ENCODE peak calls at places on chromosomes 4 and X, in five cellular contexts. N is IMR-90, P is mesendoderm, Z is neuronal stem cell, K is H9. S is an unnamed sample.

GRCh38 chr4:186499467-186499866 is 55.9 kb downstream of the MTNR1A start:
- DNase-seq in K (no peak), P (no peak), N (no peak), Z (no peak), S (no peak)

GRCh38 chr4:13403326-13403725 is 80.8 kb downstream of the RAB28 start:
- DNase-seq in Z (no peak), K (no peak), P (no peak), N (no peak), S (peak)

GRCh38 chr4:159504634-159505033 is 401.8 kb downstream of the RAPGEF2 start:
- DNase-seq in N (no peak), K (no peak), P (no peak), Z (no peak), S (no peak)

GRCh38 chr4:153467897-153468262 is 1.7 kb downstream of the TMEM131L start:
- DNase-seq in N (no peak), Z (no peak), K (no peak), P (no peak), S (no peak)

GRCh38 chrX:13876652-13877051 is 59.8 kb upstream of the GPM6B start:
- DNase-seq in K (no peak), N (peak), Z (no peak), P (no peak), S (no peak)

GRCh38 chr4:3484057-3484973 is 21.2 kb downstream of the DOK7 start:
- DNase-seq in N (no peak), P (no peak), Z (no peak), K (no peak), S (peak)

GRCh38 chr4:121863787-121864186 is 6.5 kb downstream of the BBS7 start:
- DNase-seq in P (peak), N (no peak), K (no peak), Z (no peak), S (no peak)

GRCh38 chrX:57929373-57929772 is 19.1 kb upstream of the ZXDA start:
- DNase-seq in Z (no peak), K (no peak), P (peak), N (peak), S (peak)

GRCh38 chr4:75327804-75328512 is 186.2 kb downstream of the RCHY1 start:
- DNase-seq in Z (no peak), P (no peak), N (no peak), K (no peak), S (no peak)

GRCh38 chrX:10377427-10377826 is 220.7 kb downstream of the CLCN4 start:
- DNase-seq in P (no peak), N (no peak), Z (no peak), K (no peak), S (no peak)

GRCh38 chrX:138775501-138775900 is 64.0 kb upstream of the FGF13 start:
- DNase-seq in N (peak), K (no peak), P (peak), Z (no peak), S (no peak)

DNA sequence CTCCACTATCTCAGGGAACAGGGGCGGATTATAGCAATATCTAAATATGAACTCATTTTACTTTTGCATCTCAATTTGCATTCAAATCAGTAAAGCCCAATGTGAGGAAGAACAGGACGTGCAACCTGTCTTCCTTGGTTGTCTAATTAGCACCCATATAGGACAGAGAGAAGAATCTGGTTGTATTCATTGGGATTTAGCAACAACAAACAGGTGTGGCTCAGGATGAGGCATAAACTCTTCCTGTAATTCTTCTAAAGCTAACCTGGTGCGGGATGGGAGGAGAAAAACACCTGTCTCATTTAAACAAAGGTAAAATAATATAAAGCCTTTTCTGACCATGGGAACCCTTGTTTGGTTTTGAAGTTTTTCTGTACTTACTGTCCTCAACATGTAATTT is 22.2 kb downstream of the TMPRSS11A start:
- DNase-seq in N (no peak), Z (no peak), K (no peak), P (no peak), S (no peak)
- H3K23ac ChIP-seq in N (no peak), Z (no peak), K (no peak), P (no peak), S (no peak)

DNA sequence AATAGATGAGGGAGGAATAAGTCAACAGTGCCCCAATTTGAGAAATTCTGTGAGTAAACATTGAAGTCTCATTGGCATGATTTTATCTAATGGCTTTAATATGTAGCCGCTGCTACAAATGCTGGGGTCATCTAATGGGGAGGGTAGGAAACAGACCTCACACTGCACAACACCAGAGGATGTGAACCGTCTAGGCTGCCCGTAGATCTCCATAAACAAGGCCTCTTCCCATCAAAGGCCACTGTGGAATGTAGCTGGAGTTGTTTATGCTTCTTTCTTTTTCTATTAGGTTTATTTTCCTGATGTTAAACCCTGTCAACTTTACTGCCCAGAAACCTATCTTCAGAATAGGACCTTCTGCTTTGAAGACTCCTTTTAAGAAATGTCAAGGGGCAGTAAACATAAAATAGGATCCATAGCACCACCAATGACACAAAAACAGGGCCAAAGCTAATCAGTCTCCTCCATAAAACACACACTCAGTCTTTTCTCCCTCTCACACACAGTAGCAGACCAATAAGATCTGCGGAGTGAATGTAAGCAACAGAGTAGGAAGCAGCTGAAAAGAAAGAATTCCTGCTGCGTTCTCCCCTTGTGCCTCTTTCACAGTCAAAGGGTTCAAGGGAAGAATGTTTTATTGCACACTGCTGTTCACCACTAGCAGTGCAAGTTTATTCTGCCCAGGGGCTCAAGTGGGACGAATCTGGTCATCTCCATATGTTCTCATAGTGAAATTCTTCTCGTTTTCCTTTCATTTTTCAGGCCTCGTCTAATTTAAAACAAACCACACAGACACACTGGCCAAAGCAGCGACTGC is 72.2 kb downstream of the MAML3 start:
- DNase-seq in Z (no peak), N (no peak), P (no peak), K (no peak), S (no peak)
- H2BK120ac ChIP-seq in Z (no peak), N (peak), P (no peak), K (no peak), S (peak)

GRCh38 chr4:104490770-104491395 is 3.8 kb downstream of the CXXC4 start:
- DNase-seq in P (peak), N (peak), K (peak), Z (peak), S (peak)
- H3K23ac ChIP-seq in P (peak), N (no peak), K (no peak), Z (no peak), S (no peak)

DNA sequence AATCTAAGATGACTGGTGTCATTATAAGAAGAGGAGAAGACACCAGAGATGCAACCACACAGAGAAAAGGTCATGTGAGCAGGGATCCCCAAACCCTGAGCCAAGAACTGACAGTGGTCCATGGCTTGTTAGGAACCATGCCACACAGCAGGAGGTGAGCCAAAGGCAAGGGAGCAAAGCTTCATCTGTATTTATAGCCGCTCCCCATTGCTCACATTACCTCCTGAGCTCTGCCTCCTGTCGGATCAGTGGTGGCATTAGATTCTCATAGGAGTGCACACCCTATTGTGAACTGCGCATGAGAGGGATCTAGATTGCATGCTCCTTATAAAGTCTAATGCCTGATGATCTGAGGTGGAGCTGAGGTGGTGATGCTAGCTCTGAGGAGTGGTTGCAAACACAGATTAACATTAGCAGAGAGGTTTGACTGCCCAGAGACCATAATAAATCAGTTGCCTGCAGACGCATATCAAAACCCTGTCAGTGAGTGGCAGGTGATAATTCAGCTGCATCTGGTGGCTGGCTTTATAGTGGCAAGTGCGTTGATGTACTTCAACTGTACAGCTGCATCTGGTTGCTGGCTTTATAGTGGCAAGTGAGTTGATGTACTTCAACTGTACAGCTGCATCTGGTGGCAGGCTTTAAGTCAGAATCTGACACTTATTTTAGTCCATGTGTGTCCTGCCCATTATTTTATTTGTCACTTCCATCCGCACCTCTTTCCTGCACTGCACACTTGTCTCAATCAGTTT is 19.8 kb upstream of the CXCL2 start:
- DNase-seq in K (no peak), Z (no peak), P (no peak), N (no peak), S (no peak)
- H2BK120ac ChIP-seq in K (no peak), Z (no peak), P (no peak), N (no peak), S (no peak)

GRCh38 chr4:16225681-16225995 is 633 bp downstream of the TAPT1 start:
- DNase-seq in Z (no peak), N (no peak), K (no peak), P (no peak), S (no peak)

GRCh38 chr4:16226816-16227461 is 668 bp upstream of the TAPT1 start:
- DNase-seq in Z (peak), P (peak), N (no peak), K (peak), S (peak)

GRCh38 chr4:16225139-16225538 is 1.1 kb downstream of the TAPT1 start:
- DNase-seq in K (no peak), N (peak), Z (no peak), P (no peak), S (peak)

GRCh38 chr4:16227462-16227868 is 1.2 kb upstream of the TAPT1 start:
- DNase-seq in Z (peak), P (peak), N (peak), K (no peak), S (peak)

DNA sequence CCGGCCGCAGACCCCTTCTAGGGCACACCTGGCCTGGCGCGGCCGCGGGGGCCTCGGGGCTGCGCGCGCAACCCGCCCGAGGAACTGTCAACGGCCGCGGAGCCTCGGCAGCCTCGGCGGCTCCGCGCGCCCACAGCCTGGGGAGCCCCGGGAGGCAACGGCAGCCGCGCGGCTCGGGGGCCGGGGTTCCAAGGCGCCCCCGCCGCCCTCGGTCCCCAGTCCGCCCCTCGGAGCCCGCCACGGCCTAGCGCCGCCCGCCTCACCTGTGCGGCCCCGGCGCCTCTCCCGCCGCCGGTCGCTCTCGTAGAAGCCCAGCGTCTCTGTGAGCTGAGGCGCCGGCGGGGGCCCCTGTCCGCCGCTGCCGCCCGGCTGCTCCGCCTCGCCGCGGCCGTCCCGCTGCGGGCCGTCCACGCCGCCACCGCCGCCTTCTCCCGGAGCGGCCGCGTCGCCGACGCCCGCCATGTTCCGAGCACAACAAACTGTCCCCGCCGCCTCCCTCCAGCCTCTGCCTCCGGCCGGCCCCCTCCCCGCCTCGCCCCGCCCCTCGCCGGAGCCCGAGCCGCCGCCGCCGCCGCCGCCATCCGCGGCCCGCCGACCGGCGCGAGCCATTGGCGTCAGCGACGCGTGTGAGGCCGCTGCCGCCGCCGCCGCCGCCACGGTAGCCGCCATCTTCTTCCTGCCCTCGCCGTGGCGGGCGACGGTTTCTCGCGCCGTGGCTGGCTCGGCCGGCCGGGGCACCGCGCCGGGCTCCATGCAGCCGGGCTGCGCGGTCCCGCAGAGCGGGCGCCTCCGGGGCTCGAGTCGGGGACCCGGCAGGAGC is at the start of gene TAPT1:
- DNase-seq in P (peak), K (peak), Z (peak), N (peak), S (peak)
- H3K23ac ChIP-seq in P (no peak), K (no peak), Z (peak), N (peak), S (no peak)

DNA sequence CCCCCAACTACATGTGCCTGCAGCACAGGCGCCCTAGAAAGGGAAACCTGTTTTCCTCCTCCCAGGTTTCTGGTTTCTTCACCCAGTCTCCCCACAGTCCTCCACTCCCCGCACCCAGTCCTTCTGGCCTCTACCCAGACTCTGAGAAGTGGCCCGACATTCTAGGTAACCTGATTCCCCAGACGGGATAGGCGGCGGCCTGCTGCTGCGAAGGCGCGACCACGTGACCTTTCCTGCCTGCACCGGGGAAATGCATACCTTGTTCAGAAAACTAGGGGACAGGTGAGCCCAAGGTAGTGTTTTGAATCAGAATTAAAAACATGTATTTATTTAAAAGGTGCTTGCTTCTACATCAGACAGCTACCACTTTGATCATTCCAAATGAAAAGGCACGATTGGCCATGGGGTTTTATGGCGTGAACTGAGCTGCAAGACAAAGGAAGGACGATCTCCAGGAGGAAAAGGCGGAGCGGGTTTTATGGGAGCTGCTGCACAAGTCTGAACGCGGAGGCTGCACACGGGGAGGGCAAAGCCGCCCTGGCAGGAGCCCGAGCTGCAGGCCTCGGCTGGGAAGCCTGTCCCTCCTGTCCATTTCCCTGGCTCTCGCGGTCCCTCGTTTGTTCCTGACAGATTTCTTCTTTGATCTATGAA is 150.7 kb downstream of the SPRY1 start:
- DNase-seq in N (no peak), P (peak), Z (no peak), K (peak), S (peak)
- H2BK120ac ChIP-seq in N (no peak), P (no peak), Z (no peak), K (no peak), S (peak)